ENCODE peak calls at places on chromosome 12, in five cellular contexts. U is left lung, T is prostate gland, R is IMR-90, M is AG10803. Q is an unnamed sample.

GRCh38 chr12:58419905-58420304 is 478.5 kb downstream of the ATP23 start:
- DNase-seq in U (no peak), T (no peak), R (peak), M (peak), Q (no peak)

GRCh38 chr12:26119391-26119981 is 5.4 kb downstream of the BHLHE41 start:
- DNase-seq in U (no peak), T (no peak), R (peak), M (peak), Q (peak)

GRCh38 chr12:70305794-70306193 is 60.3 kb upstream of the KCNMB4 start:
- DNase-seq in U (no peak), T (no peak), R (peak), M (no peak), Q (peak)

GRCh38 chr12:57063991-57064725 is 14.2 kb upstream of the MYO1A start:
- DNase-seq in U (no peak), T (no peak), R (peak), M (no peak), Q (no peak)

GRCh38 chr12:18502422-18502821 is 235.4 kb downstream of the PLCZ1 start:
- DNase-seq in U (no peak), T (no peak), R (no peak), M (no peak), Q (no peak)

GRCh38 chr12:56477521-56478225 is 9.3 kb downstream of the SPRYD4 start:
- DNase-seq in U (no peak), T (no peak), R (no peak), M (no peak), Q (no peak)

GRCh38 chr12:115213538-115213961 is 529.6 kb upstream of the TBX3 start:
- DNase-seq in U (no peak), T (no peak), R (no peak), M (no peak), Q (no peak)

GRCh38 chr12:112482734-112483133 is 64.0 kb downstream of the PTPN11 start:
- DNase-seq in U (no peak), T (no peak), R (no peak), M (no peak), Q (no peak)

GRCh38 chr12:93622485-93622884 is 50.0 kb downstream of the SOCS2 start:
- DNase-seq in U (no peak), T (no peak), R (peak), M (peak), Q (no peak)

GRCh38 chr12:14605401-14605989 is 37.8 kb upstream of the PLBD1 start:
- DNase-seq in U (no peak), T (no peak), R (no peak), M (no peak), Q (no peak)

GRCh38 chr12:10186299-10186698 is 7.5 kb downstream of the TMEM52B start:
- DNase-seq in U (peak), T (no peak), R (no peak), M (no peak), Q (no peak)

GRCh38 chr12:89098390-89099102 is 253.8 kb downstream of the DUSP6 start:
- DNase-seq in U (peak), T (no peak), R (peak), M (peak), Q (no peak)

GRCh38 chr12:13347241-13348043 is 150.9 kb downstream of the EMP1 start:
- DNase-seq in U (no peak), T (no peak), R (peak), M (peak), Q (peak)

GRCh38 chr12:131438874-131439273 is 272.0 kb upstream of the SFSWAP start:
- DNase-seq in U (peak), T (no peak), R (no peak), M (no peak), Q (no peak)

GRCh38 chr12:124478985-124479645 is 88.3 kb downstream of the NCOR2 start:
- DNase-seq in U (peak), T (no peak), R (no peak), M (no peak), Q (no peak)
- H3K4me3 ChIP-seq in U (no peak), T (no peak), R (no peak), M (no peak), Q (no peak)

DNA sequence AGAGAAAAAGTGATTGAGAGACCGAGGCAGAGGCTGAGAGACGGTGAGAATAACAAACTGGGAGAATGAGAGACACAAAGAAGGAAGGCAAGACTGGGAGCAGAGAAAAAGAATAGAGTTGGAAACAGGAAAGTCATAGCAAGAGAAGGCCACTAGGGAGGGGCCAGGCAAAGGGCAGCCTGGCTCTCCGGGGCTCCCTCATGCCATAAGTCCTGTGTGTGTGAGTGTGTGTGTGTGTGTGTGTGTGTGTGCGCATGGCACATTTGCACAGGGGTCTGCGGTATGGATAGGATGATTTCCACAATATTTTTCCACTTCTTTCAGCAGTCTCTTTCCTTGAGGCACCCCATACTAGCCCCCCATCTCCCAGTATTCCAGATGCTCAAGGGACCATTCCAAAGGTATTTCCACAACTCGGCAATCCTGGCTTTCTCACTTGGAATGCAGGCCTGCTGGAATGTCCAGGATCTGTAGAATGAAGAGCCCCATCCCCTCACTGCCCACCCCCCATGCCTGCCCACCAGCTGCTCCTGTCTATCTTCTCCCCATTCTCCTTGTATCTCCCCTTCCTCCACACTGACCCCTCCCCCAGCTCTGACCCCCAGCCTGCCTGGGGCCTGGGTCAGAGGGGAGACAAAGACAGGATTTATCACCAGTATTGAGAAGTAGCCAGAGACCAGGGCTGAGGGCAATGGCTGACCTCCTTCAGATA is 9.0 kb downstream of the GPR84 start:
- DNase-seq in U (no peak), T (no peak), R (no peak), M (no peak), Q (no peak)
- TF ChIP-seq CTCF in U (no peak), T (no peak), R (no peak), M (peak), Q (peak)

GRCh38 chr12:31715283-31715825 is 13.5 kb downstream of the AMN1 start:
- DNase-seq in U (no peak), T (no peak), R (peak), M (no peak), Q (no peak)
- H3K4me3 ChIP-seq in U (no peak), T (no peak), R (no peak), M (no peak), Q (no peak)

DNA sequence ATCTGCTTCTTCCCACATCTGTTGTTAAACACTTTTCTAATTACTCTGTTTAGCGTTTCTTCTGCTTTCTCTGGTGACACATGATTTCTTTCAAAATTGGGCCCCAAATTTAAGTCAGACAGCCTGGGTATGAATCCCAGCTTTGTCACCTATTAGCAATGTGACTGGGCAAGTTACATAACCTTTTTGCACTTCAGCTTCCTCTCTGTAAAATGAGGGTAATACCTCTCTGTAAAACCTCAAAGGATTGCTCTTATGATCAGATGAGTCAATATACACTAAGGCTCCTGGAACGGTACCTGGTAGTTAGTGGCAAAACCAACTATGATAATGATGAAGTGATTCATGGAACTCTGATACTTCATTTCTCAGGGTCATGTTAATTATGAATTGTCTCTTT is 33.0 kb downstream of the E2F7 start:
- DNase-seq in U (no peak), T (no peak), R (peak), M (peak), Q (no peak)
- TF ChIP-seq CTCF in U (no peak), T (no peak), R (no peak), M (no peak), Q (no peak)

DNA sequence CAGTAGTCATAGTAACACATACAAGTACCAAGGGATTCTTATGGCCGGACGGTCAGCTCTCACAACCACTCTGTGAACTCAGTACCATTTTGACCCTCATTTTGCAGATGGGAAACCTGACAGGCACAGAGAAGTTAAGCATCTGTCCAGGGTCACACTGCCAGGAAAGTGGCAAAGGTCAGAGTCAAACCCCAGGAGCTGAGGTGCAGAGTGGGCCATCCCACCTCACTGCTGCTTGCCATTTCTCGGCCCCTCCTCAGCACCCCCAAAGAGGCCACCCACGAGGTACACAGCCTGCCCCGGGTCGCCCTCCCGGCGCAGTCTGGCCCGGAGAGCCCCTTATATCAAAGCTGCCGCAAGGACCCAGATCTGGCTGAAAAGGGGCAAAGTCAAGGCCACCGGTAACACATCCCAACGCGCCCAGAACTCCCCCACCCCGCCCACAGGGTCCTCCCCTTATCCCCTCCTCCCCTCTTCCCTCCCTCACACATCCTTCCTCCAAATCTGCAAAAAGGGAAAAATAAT is 1.7 kb downstream of the NCOR2 start:
- DNase-seq in U (no peak), T (no peak), R (no peak), M (no peak), Q (no peak)
- H3K4me3 ChIP-seq in U (peak), T (peak), R (peak), M (peak), Q (peak)

DNA sequence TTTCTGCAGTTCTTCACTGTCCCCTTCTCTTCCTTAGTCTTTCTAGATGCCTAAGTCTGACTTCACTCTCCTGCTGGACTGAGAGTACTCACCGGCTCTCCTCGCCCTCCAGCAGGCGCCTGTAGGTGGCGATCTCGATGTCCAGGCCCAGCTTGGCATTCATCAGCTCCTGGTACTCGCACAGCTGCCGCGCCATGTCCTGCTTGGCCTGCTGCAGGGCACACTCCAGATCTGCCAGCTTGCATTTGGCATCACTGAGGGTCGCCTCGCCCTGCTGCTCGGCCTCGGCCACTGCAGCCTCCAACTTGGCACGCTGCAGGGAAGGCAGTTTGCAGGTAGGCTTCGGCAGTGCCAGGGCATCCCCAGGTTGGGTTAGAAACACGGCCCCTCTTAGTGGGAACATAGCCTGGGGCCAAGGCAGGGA is 5.2 kb downstream of the KRT84 start:
- DNase-seq in U (no peak), T (peak), R (no peak), M (peak), Q (no peak)
- TF ChIP-seq CTCF in U (no peak), T (peak), R (peak), M (peak), Q (peak)

GRCh38 chr12:61011767-61012423 is 1248.3 kb upstream of the USP15 start:
- DNase-seq in U (no peak), T (no peak), R (no peak), M (no peak), Q (no peak)

DNA sequence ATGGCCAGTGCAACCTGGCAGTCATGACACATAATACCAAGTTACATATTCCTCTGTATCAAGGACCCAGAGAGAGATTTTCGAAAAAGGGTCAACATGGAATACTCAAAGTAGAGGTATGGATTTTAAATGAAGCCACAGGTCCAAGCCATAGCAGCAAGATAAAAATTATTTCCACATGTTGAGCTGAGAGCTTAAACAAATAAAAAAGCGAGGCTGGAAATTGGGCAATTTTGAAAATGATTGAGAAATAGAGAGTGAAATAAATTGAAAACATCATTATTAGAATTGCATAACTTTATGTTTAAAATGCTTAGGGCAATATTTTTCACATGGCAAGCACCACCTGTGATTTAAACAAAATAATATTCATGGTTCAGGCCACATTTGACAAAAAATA is 1251.0 kb upstream of the USP15 start:
- DNase-seq in U (no peak), T (no peak), R (no peak), M (no peak), Q (no peak)
- H3K4me3 ChIP-seq in U (no peak), T (no peak), R (no peak), M (no peak), Q (no peak)

DNA sequence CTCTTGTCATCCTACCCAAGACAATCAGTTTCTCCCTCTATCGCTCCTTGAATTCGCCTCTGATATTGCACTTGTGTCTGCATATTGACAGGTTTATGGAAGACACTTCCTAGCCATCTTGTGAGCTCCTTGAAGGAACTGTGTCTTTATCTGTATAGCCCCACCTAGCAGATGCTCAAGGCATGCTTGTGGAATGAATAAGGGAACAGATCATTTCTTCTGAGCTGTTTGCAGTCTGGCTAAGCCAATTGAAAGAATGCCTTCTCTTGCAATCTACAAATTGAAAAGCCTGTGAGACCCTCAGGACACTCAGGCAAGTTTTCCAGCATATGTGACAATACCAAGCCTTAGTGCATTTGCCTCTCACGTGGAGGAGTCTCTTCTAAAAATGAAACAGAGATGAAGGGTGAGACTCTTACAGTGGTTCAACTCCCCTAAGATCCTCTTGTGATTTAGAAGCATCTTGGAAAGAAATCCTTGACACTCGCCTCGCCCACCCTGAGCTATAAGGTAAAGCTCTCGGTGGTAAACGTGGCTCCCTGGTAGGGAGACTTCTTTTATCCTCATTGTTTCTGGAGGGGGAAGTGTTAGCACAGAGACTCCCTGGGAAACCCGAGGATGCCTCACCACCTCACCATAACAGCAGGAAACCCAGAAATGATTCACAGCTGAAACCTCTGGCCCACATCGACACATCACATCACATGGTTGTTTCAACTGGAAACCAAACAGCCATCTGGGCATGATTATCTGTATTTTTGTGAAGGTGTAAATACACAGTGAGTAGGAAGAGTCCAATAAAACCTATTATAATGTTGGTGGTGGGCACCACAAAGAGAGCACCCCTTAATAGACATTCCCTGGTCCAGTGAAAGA is 112.3 kb upstream of the BCL2L14 start:
- DNase-seq in U (no peak), T (no peak), R (peak), M (peak), Q (peak)
- TF ChIP-seq CTCF in U (no peak), T (no peak), R (peak), M (peak), Q (no peak)

GRCh38 chr12:7502612-7503011 is 965 bp downstream of the CD163 start:
- DNase-seq in U (no peak), T (no peak), R (no peak), M (no peak), Q (no peak)
- H3K4me3 ChIP-seq in U (no peak), T (no peak), R (no peak), M (no peak), Q (no peak)